ENCODE peak calls at places on chromosomes 7 and 10, in ten cellular contexts. G is fibroblast of the aortic adventitia, B is right atrium auricular region, F is cardiac muscle cell, P is GM23338, Q is spleen, T is SK-N-SH, O is WTC11, L is activated B cell treated with CpG ODN at 0.5 μM for 24 hours, H is astrocyte of the spinal cord. X is an unnamed sample.

GRCh38 chr10:85667638-85668233 is 698.9 kb downstream of the GRID1 start:
- DNase-seq in B (no peak), T (no peak), O (peak), H (no peak), F (no peak), G (no peak), P (peak), Q (no peak), L (no peak), X (no peak)

GRCh38 chr7:78052112-78052511 is 253.5 kb downstream of the PHTF2 start:
- DNase-seq in B (no peak), F (no peak), Q (no peak), L (no peak), P (peak), T (no peak), G (no peak), H (no peak), O (peak), X (no peak)

GRCh38 chr10:104842704-104843103 is 201.6 kb downstream of the SORCS3 start:
- DNase-seq in G (no peak), Q (no peak), L (no peak), O (no peak), P (no peak), F (no peak), B (no peak), T (no peak), H (no peak), X (no peak)

GRCh38 chr10:53025172-53025651 is 252.6 kb upstream of the MBL2 start:
- DNase-seq in B (no peak), L (no peak), O (no peak), H (peak), F (peak), G (peak), T (no peak), P (peak), Q (no peak), X (no peak)

GRCh38 chr7:79702116-79702515 is 248.6 kb upstream of the MAGI2 start:
- DNase-seq in P (no peak), L (no peak), O (no peak), T (no peak), G (no peak), B (no peak), Q (no peak), F (no peak), H (no peak), X (no peak)

GRCh38 chr7:148472406-148472805 is 118.2 kb upstream of the C7orf33 start:
- DNase-seq in F (no peak), B (no peak), O (no peak), G (no peak), Q (no peak), L (no peak), H (no peak), T (no peak), P (no peak), X (no peak)

GRCh38 chr10:109374215-109374614 is 549.1 kb downstream of the XPNPEP1 start:
- DNase-seq in O (no peak), P (no peak), L (no peak), T (no peak), Q (no peak), H (peak), G (peak), F (no peak), B (no peak), X (no peak)

GRCh38 chr10:66167816-66168215 is 758.0 kb upstream of the LRRTM3 start:
- DNase-seq in T (no peak), Q (no peak), H (peak), F (no peak), P (no peak), L (no peak), O (no peak), B (no peak), G (no peak), X (no peak)

GRCh38 chr10:48713966-48714618 is 29.4 kb downstream of the WDFY4 start:
- DNase-seq in Q (no peak), B (no peak), G (no peak), L (no peak), P (no peak), H (no peak), F (peak), O (no peak), T (no peak), X (no peak)

GRCh38 chr7:47449810-47450586 is 131.9 kb downstream of the TNS3 start:
- DNase-seq in Q (no peak), L (no peak), T (no peak), O (no peak), G (peak), P (no peak), B (no peak), F (peak), H (peak), X (no peak)

GRCh38 chr7:123410273-123410928 is 124.0 kb downstream of the IQUB start:
- DNase-seq in B (no peak), O (no peak), T (no peak), G (peak), P (no peak), Q (no peak), F (peak), L (no peak), H (peak), X (no peak)

GRCh38 chr7:34135924-34136323 is 230.6 kb downstream of the BMPER start:
- DNase-seq in F (no peak), T (no peak), B (no peak), O (no peak), L (no peak), Q (no peak), G (no peak), P (no peak), H (no peak), X (no peak)

GRCh38 chr10:124657806-124658205 is 86.4 kb downstream of the FAM53B start:
- DNase-seq in G (no peak), F (peak), O (no peak), B (no peak), T (no peak), Q (peak), L (no peak), H (peak), P (no peak), X (no peak)

GRCh38 chr7:157302314-157302711 is 34.5 kb upstream of the DNAJB6 start:
- DNase-seq in G (no peak), Q (peak), B (peak), L (peak), P (peak), F (no peak), H (peak), O (no peak), T (peak), X (no peak)

GRCh38 chr7:43119371-43120069 is 7.1 kb downstream of the HECW1 start:
- DNase-seq in F (peak), Q (no peak), P (peak), L (no peak), O (no peak), H (peak), G (peak), B (no peak), T (no peak), X (no peak)

DNA sequence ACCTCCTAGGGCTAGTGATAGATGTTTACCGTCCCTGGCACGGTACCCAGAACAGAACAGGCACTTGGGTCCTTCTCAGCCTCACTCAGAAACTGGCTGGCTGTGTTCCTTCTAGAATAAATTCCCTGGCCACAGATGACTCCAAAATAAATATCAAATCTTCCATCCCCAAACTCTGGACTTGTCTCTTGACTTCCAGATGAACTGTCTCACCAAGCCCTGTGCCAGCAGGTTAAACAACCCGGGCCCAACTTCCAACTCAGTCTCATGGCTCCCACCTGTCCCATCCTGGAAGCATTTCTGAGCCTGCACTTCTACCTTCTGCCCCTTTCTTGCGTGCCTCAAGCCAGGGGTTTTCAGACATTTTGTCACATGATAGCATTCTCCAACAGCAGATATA is 227.0 kb downstream of the GFRA1 start:
- DNase-seq in G (no peak), Q (no peak), L (no peak), H (no peak), F (no peak), B (no peak), P (no peak), O (no peak), T (no peak), X (no peak)
- TF ChIP-seq CTCF in G (no peak), Q (no peak), L (no peak), H (no peak), F (no peak), B (no peak), P (no peak), O (no peak), T (no peak), X (no peak)

GRCh38 chr7:49855281-49855980 is 82.0 kb downstream of the VWC2 start:
- DNase-seq in B (no peak), O (peak), P (peak), Q (no peak), T (no peak), L (no peak), F (no peak), G (no peak), H (no peak), X (no peak)
- TF ChIP-seq CTCF in B (no peak), O (no peak), P (no peak), Q (no peak), T (no peak), L (no peak), F (no peak), G (no peak), H (no peak), X (no peak)

DNA sequence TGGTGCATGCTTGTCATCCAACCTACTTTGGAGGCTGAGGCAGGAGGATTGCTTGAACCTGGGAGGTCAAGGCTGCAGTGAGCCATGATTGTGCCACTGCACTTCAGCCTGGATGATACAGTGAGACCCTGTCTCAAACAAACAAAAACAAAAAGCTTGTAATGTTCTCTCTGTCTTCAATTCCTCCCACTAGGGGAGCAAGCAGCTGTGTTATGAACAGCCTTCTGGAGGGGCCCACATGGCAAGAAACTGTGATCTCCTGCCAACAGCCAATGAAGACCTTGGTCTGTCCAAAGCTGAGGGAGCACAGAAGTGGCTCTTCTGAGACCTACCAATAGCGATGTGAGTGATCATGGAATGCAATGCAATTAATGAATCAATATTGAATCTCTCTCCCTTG is 229.2 kb downstream of the SEC23IP start:
- DNase-seq in Q (no peak), O (no peak), T (no peak), P (peak), B (no peak), F (no peak), L (no peak), H (no peak), G (no peak), X (no peak)
- TF ChIP-seq CTCF in Q (no peak), O (no peak), T (no peak), P (peak), B (no peak), F (no peak), L (no peak), H (no peak), G (no peak), X (no peak)

GRCh38 chr7:35971133-35971995 is 170.5 kb downstream of the SEPTIN7 start:
- DNase-seq in T (peak), Q (peak), H (no peak), O (no peak), L (no peak), B (no peak), P (no peak), F (peak), G (no peak), X (no peak)

GRCh38 chr7:35970458-35970857 is 169.6 kb downstream of the SEPTIN7 start:
- DNase-seq in P (no peak), Q (no peak), L (no peak), T (peak), F (no peak), H (no peak), G (no peak), B (no peak), O (no peak), X (no peak)

GRCh38 chr7:35968140-35968940 is 167.5 kb downstream of the SEPTIN7 start:
- DNase-seq in B (no peak), L (no peak), Q (no peak), G (no peak), F (no peak), O (no peak), T (peak), P (peak), H (no peak), X (no peak)

GRCh38 chr7:35967366-35968139 is 166.7 kb downstream of the SEPTIN7 start:
- DNase-seq in L (no peak), B (no peak), P (peak), O (peak), H (no peak), F (peak), Q (no peak), T (peak), G (no peak), X (no peak)

GRCh38 chr7:35969055-35969454 is 168.2 kb downstream of the SEPTIN7 start:
- DNase-seq in H (no peak), B (no peak), F (no peak), Q (no peak), L (no peak), T (peak), G (no peak), O (no peak), P (no peak), X (no peak)
- TF ChIP-seq CTCF in H (no peak), B (no peak), F (no peak), Q (no peak), L (no peak), T (no peak), G (no peak), O (no peak), P (no peak), X (no peak)

GRCh38 chr10:78599122-78599853 is 469.5 kb upstream of the ZMIZ1 start:
- DNase-seq in L (no peak), O (no peak), B (peak), F (no peak), H (no peak), T (no peak), Q (no peak), P (no peak), G (no peak), X (no peak)
- TF ChIP-seq CTCF in L (no peak), O (no peak), B (no peak), F (no peak), H (no peak), T (no peak), Q (no peak), P (no peak), G (no peak), X (no peak)

GRCh38 chr7:23653942-23654341 is 26.1 kb upstream of the FAM221A start:
- DNase-seq in Q (no peak), T (no peak), O (no peak), P (peak), H (no peak), F (no peak), B (no peak), L (no peak), G (no peak), X (no peak)

GRCh38 chr7:23655433-23655832 is 24.6 kb upstream of the FAM221A start:
- DNase-seq in P (no peak), Q (no peak), H (no peak), T (no peak), B (no peak), O (no peak), G (no peak), F (no peak), L (no peak), X (no peak)

GRCh38 chr7:23658831-23659427 is 21.1 kb upstream of the FAM221A start:
- DNase-seq in G (no peak), T (no peak), H (no peak), Q (no peak), L (no peak), B (no peak), O (no peak), F (no peak), P (no peak), X (no peak)

GRCh38 chr7:23654508-23654907 is 25.5 kb upstream of the FAM221A start:
- DNase-seq in O (peak), F (peak), B (no peak), Q (no peak), H (no peak), L (no peak), P (peak), G (peak), T (peak), X (no peak)
- TF ChIP-seq CTCF in O (peak), F (peak), B (peak), Q (no peak), H (peak), L (no peak), P (peak), G (peak), T (peak), X (no peak)

GRCh38 chr10:2992401-2993198 is 74.7 kb upstream of the PFKP start:
- DNase-seq in F (no peak), G (no peak), L (no peak), O (no peak), B (no peak), T (no peak), P (peak), Q (no peak), H (no peak), X (no peak)
- TF ChIP-seq CTCF in F (peak), G (peak), L (no peak), O (no peak), B (no peak), T (peak), P (peak), Q (no peak), H (peak), X (no peak)

X was measured in endothelial cell.